ENCODE peak calls at places on chromosomes 12 and 14, in four cellular contexts. C is BJ, F is kidney, V is HCT116. P is an unnamed sample.
A peak's percentile ranks its signal among the peaks of the same experiment; 100 is the strongest.

GRCh38 chr14:41280745-41281144 is 325.9 kb upstream of the LRFN5 start:
- DNase-seq in F (no peak), C (no peak), V (no peak), P (peak; percentile 1)

GRCh38 chr12:45712319-45712718 is 17.2 kb upstream of the ARID2 start:
- DNase-seq in F (no peak), C (no peak), V (no peak), P (no peak)

GRCh38 chr12:101945361-101946232 is 68.2 kb downstream of the DRAM1 start:
- DNase-seq in F (no peak), C (peak; percentile 29), V (no peak), P (peak; percentile 79)

GRCh38 chr12:119115296-119115905 is 63.3 kb upstream of the HSPB8 start:
- DNase-seq in V (peak; percentile 41), C (no peak), F (no peak), P (peak; percentile 36)

GRCh38 chr14:86124328-86124727 is 594.4 kb downstream of the FLRT2 start:
- DNase-seq in C (no peak), F (no peak), V (no peak), P (no peak)

GRCh38 chr12:107488666-107489065 is 196.9 kb upstream of the PWP1 start:
- DNase-seq in C (no peak), V (no peak), F (no peak), P (no peak)

GRCh38 chr12:71158361-71158882 is 623 bp upstream of the TSPAN8 start:
- DNase-seq in C (no peak), V (no peak), F (no peak), P (no peak)

GRCh38 chr14:96091149-96091693 is 52.1 kb downstream of the C14orf132 start:
- DNase-seq in F (no peak), V (no peak), C (no peak), P (no peak)

GRCh38 chr14:61577506-61577931 is 117.8 kb upstream of the HIF1A start:
- DNase-seq in C (no peak), F (no peak), V (no peak), P (peak; percentile 87)

GRCh38 chr12:92021665-92022033 is 124.0 kb downstream of the BTG1 start:
- DNase-seq in C (no peak), V (no peak), F (no peak), P (no peak)

GRCh38 chr12:109532721-109533486 is 40.4 kb downstream of the MMAB start:
- DNase-seq in F (peak; percentile 53), V (no peak), C (no peak), P (no peak)

GRCh38 chr12:29317556-29318363 is 63.2 kb downstream of the ERGIC2 start:
- DNase-seq in V (peak; percentile 54), C (no peak), F (no peak), P (peak; percentile 42)

GRCh38 chr12:121138284-121138683 is 5.6 kb downstream of the P2RX7 start:
- DNase-seq in F (no peak), V (no peak), C (no peak), P (no peak)

GRCh38 chr12:91007531-91008290 is 2.9 kb upstream of the EPYC start:
- DNase-seq in C (no peak), F (no peak), V (no peak), P (no peak)

GRCh38 chr12:127108360-127109215 is 1158.4 kb upstream of the TMEM132C start:
- DNase-seq in F (no peak), C (peak; percentile 8), V (peak; percentile 35), P (peak; percentile 49)

GRCh38 chr14:55754871-55755270 is 174.9 kb downstream of the KTN1 start:
- DNase-seq in V (no peak), C (no peak), F (no peak), P (no peak)

GRCh38 chr12:106898001-106898966 is 57.4 kb upstream of the TMEM263 start:
- DNase-seq in F (no peak), V (no peak), C (no peak), P (no peak)

GRCh38 chr14:34043627-34044372 is 92.9 kb upstream of the EGLN3 start:
- DNase-seq in V (peak; percentile 82), F (no peak), C (no peak), P (no peak)

GRCh38 chr12:101719566-101719965 is 19.7 kb downstream of the SYCP3 start:
- DNase-seq in V (no peak), F (no peak), C (no peak), P (no peak)

GRCh38 chr12:2970744-2971143 is 11.5 kb downstream of the TEAD4 start:
- DNase-seq in V (no peak), C (no peak), F (no peak), P (peak; percentile 43)

GRCh38 chr14:50607181-50607580 is 47.2 kb downstream of the ATL1 start:
- DNase-seq in F (no peak), C (no peak), V (no peak), P (peak; percentile 18)

GRCh38 chr12:67982165-67982563 is 7.1 kb upstream of the IFNG-AS1 start:
- DNase-seq in F (no peak), C (peak; percentile 27), V (no peak), P (peak; percentile 2)

GRCh38 chr12:6425588-6426531 is 18.9 kb upstream of the CD27 start:
- DNase-seq in V (no peak), F (peak; percentile 81), C (no peak), P (no peak)

GRCh38 chr14:61718039-61718438 is 22.7 kb downstream of the HIF1A start:
- DNase-seq in F (no peak), V (no peak), C (no peak), P (no peak)

GRCh38 chr12:62256408-62257079 is 3.7 kb upstream of the USP15 start:
- DNase-seq in C (no peak), V (no peak), F (no peak), P (peak; percentile 25)

GRCh38 chr12:26435005-26435404 is 239.6 kb downstream of the SSPN start:
- DNase-seq in V (no peak), C (no peak), F (no peak), P (no peak)

GRCh38 chr14:82710257-82710841 is 1176.7 kb upstream of the SEL1L start:
- DNase-seq in F (no peak), V (peak; percentile 3), C (no peak), P (peak; percentile 52)

DNA sequence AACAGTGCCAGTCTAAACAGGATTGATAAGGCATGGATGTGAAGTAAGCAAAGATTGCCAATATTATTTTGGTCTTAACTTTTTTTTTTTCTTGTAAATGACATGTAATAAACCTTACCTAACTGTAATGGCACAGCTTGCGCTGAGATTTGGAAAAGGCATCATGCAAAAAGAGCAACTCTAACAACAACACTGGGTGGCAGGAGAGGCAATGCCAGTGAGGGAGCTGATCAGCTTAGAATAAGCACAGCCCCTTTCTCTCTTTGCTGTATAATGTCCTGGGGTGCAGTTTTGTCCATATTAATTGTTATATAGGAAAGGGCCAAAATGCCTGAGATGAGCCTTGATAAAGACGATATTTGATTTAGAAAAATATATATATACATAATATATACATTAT is 1589.7 kb upstream of the FLRT2 start:
- DNase-seq in F (no peak), C (no peak), V (no peak), P (no peak)
- TF ChIP-seq CTCF in F (no peak), C (no peak), V (no peak), P (peak; percentile 16)

GRCh38 chr12:32756476-32757158 is 920 bp upstream of the YARS2 start:
- DNase-seq in V (no peak), F (no peak), C (no peak), P (no peak)
- H3K4me3 ChIP-seq in V (peak overlapping the region; percentile 99), F (peak overlapping the region; percentile 98), C (peak overlapping the region; percentile 88), P (no peak overlapping the region)

DNA sequence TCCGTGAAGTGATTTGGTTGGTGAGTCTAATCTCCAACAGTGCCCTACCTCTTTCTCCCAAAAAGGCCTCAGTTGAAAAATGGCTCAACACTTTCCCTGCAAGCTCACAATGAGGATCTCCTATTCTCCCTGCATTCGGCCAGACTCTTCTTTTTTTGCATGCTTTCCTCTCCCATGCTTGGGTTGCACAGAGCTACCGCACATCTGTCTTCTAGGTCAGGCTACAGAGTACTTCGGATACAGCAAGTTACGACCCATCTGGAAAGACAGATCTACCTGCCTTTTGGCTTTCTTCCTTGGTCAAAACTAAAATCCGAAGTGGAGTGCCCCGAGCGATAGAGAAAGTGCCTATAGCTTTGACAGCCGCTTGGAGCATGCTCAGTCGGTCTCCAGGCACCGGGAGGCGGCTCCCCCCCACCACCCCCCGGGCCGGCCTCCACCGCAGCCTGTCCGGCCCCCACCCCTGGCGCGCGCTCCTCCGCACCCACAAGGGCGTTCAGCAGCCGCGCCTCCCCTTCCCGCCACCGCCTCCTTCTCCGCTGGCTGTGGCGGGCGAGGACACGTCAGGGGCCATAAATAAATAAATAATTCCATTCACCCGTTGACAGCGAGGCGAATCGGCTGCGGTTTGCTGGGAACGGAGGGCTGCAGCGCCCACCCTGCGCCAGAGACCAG is at the start of gene SLC16A7:
- DNase-seq in V (peak; percentile 59), C (peak; percentile 46), F (peak; percentile 96), P (peak; percentile 80)
- TF ChIP-seq CTCF in V (no peak), C (no peak), F (no peak), P (no peak)

DNA sequence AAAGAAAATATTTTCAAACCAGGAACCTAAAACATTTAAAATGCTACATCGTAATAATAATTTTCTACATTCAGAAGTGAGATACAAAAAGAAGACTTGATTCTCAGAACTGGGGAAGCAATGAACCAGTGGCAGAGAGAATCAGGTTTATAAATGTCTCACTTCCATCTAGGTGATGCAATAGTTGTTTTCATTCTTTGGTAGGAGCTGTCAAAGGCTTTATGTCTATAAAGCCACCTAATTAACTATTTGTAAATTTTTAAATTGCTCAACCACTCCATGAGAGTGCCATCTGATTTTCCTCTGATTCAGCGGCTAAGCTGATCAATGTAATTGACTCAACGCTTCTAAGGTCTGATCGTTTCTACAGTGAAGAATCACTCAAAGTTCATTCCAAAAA is 66.1 kb downstream of the ARMH4 start:
- DNase-seq in F (no peak), V (no peak), C (no peak), P (peak; percentile 11)
- H3K4me3 ChIP-seq in F (no peak overlapping the region), V (no peak overlapping the region), C (no peak overlapping the region), P (no peak overlapping the region)

GRCh38 chr12:82627799-82628198 is 58.9 kb upstream of the TMTC2 start:
- DNase-seq in V (peak; percentile 26), C (no peak), F (no peak), P (peak; percentile 14)
- TF ChIP-seq CTCF in V (peak; percentile 62), C (peak; percentile 44), F (peak; percentile 49), P (peak; percentile 32)

GRCh38 chr12:50248406-50248805 is 34.9 kb downstream of the LIMA1 start:
- DNase-seq in F (no peak), C (no peak), V (no peak), P (no peak)
- H3K4me3 ChIP-seq in F (no peak overlapping the region), C (no peak overlapping the region), V (no peak overlapping the region), P (no peak overlapping the region)

GRCh38 chr14:42992930-42993329 is 1386.3 kb downstream of the LRFN5 start:
- DNase-seq in F (no peak), V (no peak), C (no peak), P (no peak)

DNA sequence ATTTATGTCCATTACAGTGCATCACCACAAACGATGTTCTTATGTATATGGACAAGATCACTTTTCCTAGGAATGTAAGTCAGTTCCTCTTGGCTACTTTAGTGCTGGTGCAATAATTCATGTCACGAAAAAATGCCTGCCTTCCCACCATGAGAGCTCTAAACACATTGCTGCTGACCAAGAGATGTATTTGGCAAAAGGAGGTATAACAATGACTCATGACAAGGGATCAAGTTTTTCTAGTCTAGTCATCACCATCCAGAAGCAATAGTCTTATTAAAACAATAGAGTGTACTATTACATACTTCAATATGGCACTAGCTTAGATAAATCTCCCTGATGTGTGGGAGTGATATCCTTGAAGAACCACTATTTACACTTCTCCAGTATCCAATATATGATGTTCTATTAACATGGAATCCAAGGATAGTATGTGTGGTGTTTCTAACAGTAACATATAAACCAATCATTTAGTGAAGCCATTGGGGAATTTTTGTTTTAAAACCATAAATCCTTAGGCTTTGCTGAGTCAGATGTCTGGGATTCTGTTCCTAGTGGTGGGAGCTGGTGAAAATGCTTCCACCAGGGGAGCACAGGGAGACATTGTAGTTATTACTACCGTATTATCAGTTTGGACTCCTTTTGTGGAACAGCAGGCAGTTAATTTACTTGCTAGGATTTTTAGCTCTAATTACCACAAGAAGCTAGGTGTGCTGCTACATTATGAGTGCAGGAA is 1387.5 kb downstream of the LRFN5 start:
- DNase-seq in C (no peak), V (no peak), F (no peak), P (peak; percentile 46)
- TF ChIP-seq CTCF in C (no peak), V (no peak), F (no peak), P (no peak)

GRCh38 chr14:104694475-104694950 is 5.1 kb downstream of the INF2 start:
- DNase-seq in V (no peak), C (no peak), F (no peak), P (no peak)
- H3K4me3 ChIP-seq in V (no peak overlapping the region), C (no peak overlapping the region), F (no peak overlapping the region), P (no peak overlapping the region)

P was measured in fibroblast of villous mesenchyme.